ENCODE peak calls at places on chromosomes 13 and 19, in five cellular contexts. One of them, this sample, is unnamed.

GRCh38 chr13:36131931-36132297 is 732 bp upstream of the DCLK1 start:
- DNase-seq in uterus: peak
- DNase-seq in HAP-1: no peak
- DNase-seq in iPS-NIHi11: no peak
- DNase-seq in GM10248: no peak
- DNase-seq in this sample: no peak

GRCh38 chr19:16588089-16588823 is 16.0 kb upstream of the SLC35E1 start:
- DNase-seq in iPS-NIHi11: no peak
- DNase-seq in uterus: no peak
- DNase-seq in HAP-1: no peak
- DNase-seq in GM10248: peak
- DNase-seq in this sample: peak

GRCh38 chr13:111519041-111519440 is 198.6 kb downstream of the TEX29 start:
- DNase-seq in iPS-NIHi11: no peak
- DNase-seq in HAP-1: no peak
- DNase-seq in uterus: no peak
- DNase-seq in GM10248: no peak
- DNase-seq in this sample: no peak

GRCh38 chr19:58552655-58553054 is 2.2 kb downstream of the CHMP2A start:
- DNase-seq in GM10248: no peak
- DNase-seq in HAP-1: no peak
- DNase-seq in uterus: no peak
- DNase-seq in iPS-NIHi11: no peak
- DNase-seq in this sample: no peak

GRCh38 chr13:98664047-98664446 is 87.1 kb upstream of the STK24 start:
- DNase-seq in GM10248: no peak
- DNase-seq in HAP-1: no peak
- DNase-seq in uterus: no peak
- DNase-seq in iPS-NIHi11: no peak
- DNase-seq in this sample: no peak

GRCh38 chr19:18723871-18724377 is 40.4 kb downstream of the CRTC1 start:
- DNase-seq in iPS-NIHi11: no peak
- DNase-seq in uterus: no peak
- DNase-seq in HAP-1: no peak
- DNase-seq in GM10248: no peak
- DNase-seq in this sample: no peak

GRCh38 chr13:97432232-97432916 is 1.6 kb upstream of the RAP2A start:
- DNase-seq in GM10248: no peak
- DNase-seq in HAP-1: no peak
- DNase-seq in iPS-NIHi11: no peak
- DNase-seq in uterus: no peak
- DNase-seq in this sample: no peak

GRCh38 chr13:75670496-75670895 is 34.4 kb downstream of the LMO7 start:
- DNase-seq in GM10248: no peak
- DNase-seq in HAP-1: no peak
- DNase-seq in uterus: no peak
- DNase-seq in iPS-NIHi11: no peak
- DNase-seq in this sample: no peak

GRCh38 chr19:53131085-53131484 is 1.6 kb downstream of the ZNF415 start:
- DNase-seq in GM10248: no peak
- DNase-seq in uterus: no peak
- DNase-seq in iPS-NIHi11: no peak
- DNase-seq in HAP-1: no peak
- DNase-seq in this sample: no peak

GRCh38 chr19:29872224-29872731 is 60.5 kb downstream of the CCNE1 start:
- DNase-seq in HAP-1: no peak
- DNase-seq in GM10248: no peak
- DNase-seq in iPS-NIHi11: peak
- DNase-seq in uterus: no peak
- DNase-seq in this sample: peak

GRCh38 chr19:49056101-49056901 is 1.2 kb downstream of the CGB7 start:
- DNase-seq in HAP-1: peak
- DNase-seq in uterus: peak
- DNase-seq in GM10248: peak
- DNase-seq in iPS-NIHi11: peak
- DNase-seq in this sample: peak

GRCh38 chr19:13611596-13611995 is 105.3 kb upstream of the CACNA1A start:
- DNase-seq in GM10248: no peak
- DNase-seq in HAP-1: no peak
- DNase-seq in uterus: no peak
- DNase-seq in iPS-NIHi11: no peak
- DNase-seq in this sample: no peak

GRCh38 chr13:111034811-111035210 is 80.3 kb upstream of the ARHGEF7 start:
- DNase-seq in GM10248: no peak
- DNase-seq in HAP-1: no peak
- DNase-seq in iPS-NIHi11: no peak
- DNase-seq in uterus: no peak
- DNase-seq in this sample: no peak

GRCh38 chr19:869245-870177 is 10.0 kb downstream of the CFD start:
- DNase-seq in iPS-NIHi11: no peak
- DNase-seq in GM10248: no peak
- DNase-seq in HAP-1: no peak
- DNase-seq in uterus: peak
- DNase-seq in this sample: no peak

GRCh38 chr19:41811036-41811435 is 14.6 kb downstream of the CEACAM3 start:
- DNase-seq in iPS-NIHi11: no peak
- DNase-seq in HAP-1: no peak
- DNase-seq in GM10248: peak
- DNase-seq in uterus: no peak
- DNase-seq in this sample: no peak

GRCh38 chr19:342801-343421 is 1.7 kb downstream of the MIER2 start:
- DNase-seq in iPS-NIHi11: no peak
- DNase-seq in uterus: peak
- DNase-seq in GM10248: no peak
- DNase-seq in HAP-1: no peak
- DNase-seq in this sample: no peak

GRCh38 chr19:48715681-48716171 is 3.8 kb downstream of the MAMSTR start:
- DNase-seq in HAP-1: no peak
- DNase-seq in iPS-NIHi11: no peak
- DNase-seq in GM10248: no peak
- DNase-seq in uterus: peak
- DNase-seq in this sample: no peak

GRCh38 chr13:30388401-30389283 is 33.7 kb upstream of the UBE2L5 start:
- DNase-seq in iPS-NIHi11: no peak
- DNase-seq in uterus: peak
- DNase-seq in GM10248: no peak
- DNase-seq in HAP-1: no peak
- DNase-seq in this sample: no peak

GRCh38 chr19:42293539-42293938 is 8.4 kb upstream of the PRR19 start:
- DNase-seq in HAP-1: no peak
- DNase-seq in GM10248: no peak
- DNase-seq in iPS-NIHi11: peak
- DNase-seq in uterus: no peak
- DNase-seq in this sample: no peak